ENCODE peak calls at places on chromosomes 16 and 17, in seven cellular contexts. One of them, this sample, is unnamed.

GRCh38 chr17:81903415-81903831 is 1.4 kb downstream of the NPB start:
- DNase-seq in GM12892: no peak
- DNase-seq in substantia nigra: no peak
- DNase-seq in T47D: no peak
- DNase-seq in Peyer's patch: peak
- DNase-seq in cardiac muscle cell: no peak
- DNase-seq in NCI-H1436 treated with DMSO at 0.1 percent for 48 hours: no peak
- DNase-seq in this sample: no peak

GRCh38 chr16:85235988-85236831 is 123.9 kb upstream of the CIBAR2 start:
- DNase-seq in GM12892: peak
- DNase-seq in substantia nigra: no peak
- DNase-seq in T47D: no peak
- DNase-seq in Peyer's patch: no peak
- DNase-seq in cardiac muscle cell: no peak
- DNase-seq in NCI-H1436 treated with DMSO at 0.1 percent for 48 hours: no peak
- DNase-seq in this sample: no peak

GRCh38 chr17:64706224-64707076 is 44.3 kb upstream of the SMURF2 start:
- DNase-seq in GM12892: no peak
- DNase-seq in substantia nigra: no peak
- DNase-seq in T47D: no peak
- DNase-seq in Peyer's patch: peak
- DNase-seq in cardiac muscle cell: no peak
- DNase-seq in NCI-H1436 treated with DMSO at 0.1 percent for 48 hours: no peak
- DNase-seq in this sample: peak

GRCh38 chr16:66935319-66936011 is at the start of gene CES2:
- DNase-seq in GM12892: no peak
- DNase-seq in substantia nigra: peak
- DNase-seq in T47D: no peak
- DNase-seq in Peyer's patch: peak
- DNase-seq in cardiac muscle cell: no peak
- DNase-seq in NCI-H1436 treated with DMSO at 0.1 percent for 48 hours: no peak
- DNase-seq in this sample: no peak

GRCh38 chr16:14015948-14016347 is 55.2 kb upstream of the MRTFB start:
- DNase-seq in GM12892: no peak
- DNase-seq in substantia nigra: no peak
- DNase-seq in T47D: no peak
- DNase-seq in Peyer's patch: no peak
- DNase-seq in cardiac muscle cell: no peak
- DNase-seq in NCI-H1436 treated with DMSO at 0.1 percent for 48 hours: no peak
- DNase-seq in this sample: no peak

GRCh38 chr16:29757950-29758466 is 12.2 kb upstream of the C16orf54 start:
- DNase-seq in GM12892: no peak
- DNase-seq in substantia nigra: no peak
- DNase-seq in T47D: no peak
- DNase-seq in Peyer's patch: no peak
- DNase-seq in cardiac muscle cell: no peak
- DNase-seq in NCI-H1436 treated with DMSO at 0.1 percent for 48 hours: no peak
- DNase-seq in this sample: no peak

GRCh38 chr17:49963626-49964538 is 5.1 kb upstream of the DLX4 start:
- DNase-seq in GM12892: no peak
- DNase-seq in substantia nigra: no peak
- DNase-seq in T47D: no peak
- DNase-seq in Peyer's patch: no peak
- DNase-seq in cardiac muscle cell: peak
- DNase-seq in NCI-H1436 treated with DMSO at 0.1 percent for 48 hours: no peak
- DNase-seq in this sample: no peak

GRCh38 chr17:55527520-55528118 is 16.4 kb upstream of the SMIM36 start:
- DNase-seq in GM12892: no peak
- DNase-seq in substantia nigra: no peak
- DNase-seq in T47D: peak
- DNase-seq in Peyer's patch: no peak
- DNase-seq in cardiac muscle cell: peak
- DNase-seq in NCI-H1436 treated with DMSO at 0.1 percent for 48 hours: no peak
- DNase-seq in this sample: peak

GRCh38 chr17:40958086-40958953 is 8.4 kb downstream of the KRT39 start:
- DNase-seq in GM12892: no peak
- DNase-seq in substantia nigra: no peak
- DNase-seq in T47D: peak
- DNase-seq in Peyer's patch: no peak
- DNase-seq in cardiac muscle cell: no peak
- DNase-seq in NCI-H1436 treated with DMSO at 0.1 percent for 48 hours: no peak
- DNase-seq in this sample: peak

GRCh38 chr16:76125871-76126270 is 151.3 kb upstream of the CNTNAP4 start:
- DNase-seq in GM12892: no peak
- DNase-seq in substantia nigra: no peak
- DNase-seq in T47D: no peak
- DNase-seq in Peyer's patch: no peak
- DNase-seq in cardiac muscle cell: no peak
- DNase-seq in NCI-H1436 treated with DMSO at 0.1 percent for 48 hours: no peak
- DNase-seq in this sample: no peak

GRCh38 chr16:89026121-89026612 is 49.2 kb upstream of the CBFA2T3 start:
- DNase-seq in GM12892: no peak
- DNase-seq in substantia nigra: no peak
- DNase-seq in T47D: no peak
- DNase-seq in Peyer's patch: no peak
- DNase-seq in cardiac muscle cell: no peak
- DNase-seq in NCI-H1436 treated with DMSO at 0.1 percent for 48 hours: no peak
- DNase-seq in this sample: no peak

GRCh38 chr17:77427471-77427991 is 286.8 kb downstream of the SEC14L1 start:
- DNase-seq in GM12892: no peak
- DNase-seq in substantia nigra: peak
- DNase-seq in T47D: no peak
- DNase-seq in Peyer's patch: no peak
- DNase-seq in cardiac muscle cell: no peak
- DNase-seq in NCI-H1436 treated with DMSO at 0.1 percent for 48 hours: no peak
- DNase-seq in this sample: no peak

GRCh38 chr16:66298571-66299120 is 67.8 kb upstream of the CDH5 start:
- DNase-seq in GM12892: no peak
- DNase-seq in substantia nigra: no peak
- DNase-seq in T47D: no peak
- DNase-seq in Peyer's patch: no peak
- DNase-seq in cardiac muscle cell: no peak
- DNase-seq in NCI-H1436 treated with DMSO at 0.1 percent for 48 hours: no peak
- DNase-seq in this sample: no peak

GRCh38 chr17:76543482-76544122 is 3.8 kb downstream of the PRCD start:
- DNase-seq in GM12892: no peak
- DNase-seq in substantia nigra: no peak
- DNase-seq in T47D: no peak
- DNase-seq in Peyer's patch: no peak
- DNase-seq in cardiac muscle cell: no peak
- DNase-seq in NCI-H1436 treated with DMSO at 0.1 percent for 48 hours: no peak
- DNase-seq in this sample: no peak

GRCh38 chr16:76614255-76614654 is 337.1 kb downstream of the CNTNAP4 start:
- DNase-seq in GM12892: no peak
- DNase-seq in substantia nigra: no peak
- DNase-seq in T47D: no peak
- DNase-seq in Peyer's patch: no peak
- DNase-seq in cardiac muscle cell: no peak
- DNase-seq in NCI-H1436 treated with DMSO at 0.1 percent for 48 hours: no peak
- DNase-seq in this sample: no peak

GRCh38 chr17:40623419-40624217 is 24.0 kb downstream of the SMARCE1 start:
- DNase-seq in GM12892: no peak
- DNase-seq in substantia nigra: no peak
- DNase-seq in T47D: no peak
- DNase-seq in Peyer's patch: no peak
- DNase-seq in cardiac muscle cell: no peak
- DNase-seq in NCI-H1436 treated with DMSO at 0.1 percent for 48 hours: no peak
- DNase-seq in this sample: no peak